ENCODE peak calls at places on chromosome 5, in nine cellular contexts. W is GM12891, E is IMR-90, R is HCT116, D is A549, K is ovary, T is K562, Q is heart left ventricle, J is vagina. Y is an unnamed sample.

GRCh38 chr5:103031607-103032006 is 88.3 kb downstream of the GIN1 start:
- DNase-seq in R (no peak), J (no peak), T (peak; percentile 9), K (no peak), E (no peak), D (no peak), W (no peak), Q (no peak), Y (no peak)

GRCh38 chr5:82422751-82423181 is 144.6 kb upstream of the RPS23 start:
- DNase-seq in D (no peak), W (no peak), R (no peak), E (no peak), J (no peak), Q (peak; percentile 47), K (no peak), T (peak; percentile 75), Y (peak; percentile 69)

GRCh38 chr5:104179057-104179456 is 616.5 kb upstream of the NUDT12 start:
- DNase-seq in T (peak; percentile 71), J (no peak), R (peak; percentile 68), W (peak; percentile 3), Q (no peak), D (peak; percentile 72), E (peak; percentile 63), K (no peak), Y (no peak)

GRCh38 chr5:43078956-43079355 is 38.8 kb upstream of the ANXA2R start:
- DNase-seq in K (no peak), Q (no peak), E (peak; percentile 80), D (peak; percentile 39), R (no peak), W (no peak), T (peak; percentile 29), J (no peak), Y (no peak)

GRCh38 chr5:151191661-151192060 is 32.2 kb downstream of the CCDC69 start:
- DNase-seq in Q (no peak), J (no peak), T (no peak), D (no peak), W (no peak), K (no peak), R (no peak), E (no peak), Y (no peak)

GRCh38 chr5:150575745-150576448 is 64.6 kb upstream of the SYNPO start:
- DNase-seq in K (peak; percentile 13), Q (peak; percentile 27), W (no peak), J (no peak), E (no peak), D (no peak), T (no peak), R (no peak), Y (peak; percentile 44)

GRCh38 chr5:78566747-78567449 is 81.7 kb downstream of the LHFPL2 start:
- DNase-seq in T (no peak), J (no peak), R (no peak), W (no peak), D (no peak), K (no peak), Q (no peak), E (peak; percentile 61), Y (no peak)

GRCh38 chr5:112012112-112012511 is 255.1 kb upstream of the NREP start:
- DNase-seq in J (no peak), D (no peak), E (peak; percentile 72), W (no peak), K (no peak), R (no peak), T (no peak), Q (no peak), Y (no peak)

DNA sequence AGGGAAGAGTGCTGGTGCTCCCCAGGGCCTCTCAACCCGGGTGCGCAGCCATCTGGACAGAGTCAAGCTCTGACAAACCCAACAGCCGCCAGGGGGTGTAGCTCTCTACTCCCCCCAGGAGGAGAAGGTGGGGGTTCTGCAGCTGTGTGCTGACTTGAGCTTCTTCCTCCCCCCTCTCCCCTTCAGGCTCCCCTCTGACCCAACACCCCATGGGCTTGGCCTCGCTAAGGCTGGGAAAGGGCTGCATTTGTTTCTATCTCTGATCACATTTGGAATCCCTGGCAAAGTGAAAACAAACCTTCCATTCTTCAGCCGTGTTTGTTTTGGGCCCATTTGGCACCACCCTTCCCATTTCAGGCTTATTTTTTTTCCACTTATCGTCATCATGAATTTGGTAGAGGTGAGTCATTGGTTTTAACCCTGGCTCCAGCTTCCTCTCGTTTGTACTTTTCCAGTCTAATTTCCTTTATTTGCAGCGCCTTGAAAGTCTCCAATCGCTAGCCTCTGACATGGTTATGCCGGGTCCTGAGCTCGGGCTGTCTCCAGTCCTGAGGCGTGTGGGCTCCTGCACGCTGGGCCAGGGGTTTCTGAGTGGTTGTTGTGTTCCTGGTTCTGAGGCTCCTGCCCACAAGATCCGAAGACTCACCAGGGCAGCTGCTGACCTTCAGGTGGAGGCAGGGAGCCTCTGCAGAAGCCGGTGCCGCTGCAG is 36.1 kb downstream of the DAP start:
- DNase-seq in Q (peak; percentile 74), T (peak; percentile 92), J (no peak), R (peak; percentile 75), K (no peak), E (peak; percentile 93), D (peak; percentile 83), W (no peak), Y (peak; percentile 76)
- TF ChIP-seq POLR2A in Q (no peak), T (peak; percentile 26), J (no peak), R (no peak), K (no peak), E (no peak), D (no peak), W (no peak), Y (no peak)

GRCh38 chr5:94618029-94618492 is 343 bp downstream of the KIAA0825 start:
- DNase-seq in T (peak; percentile 58), W (peak; percentile 1), K (peak; percentile 42), J (no peak), E (peak; percentile 57), R (peak; percentile 36), Q (peak; percentile 81), D (peak; percentile 72), Y (peak; percentile 78)

GRCh38 chr5:94620257-94620656 is 1.8 kb downstream of the SLF1 start:
- DNase-seq in W (no peak), R (no peak), E (no peak), J (no peak), K (no peak), Q (no peak), T (no peak), D (no peak), Y (no peak)

GRCh38 chr5:94621763-94622162 is 3.3 kb downstream of the SLF1 start:
- DNase-seq in J (no peak), E (no peak), K (no peak), T (no peak), Q (no peak), R (no peak), D (no peak), W (no peak), Y (no peak)

GRCh38 chr5:94615843-94616242 is 2.6 kb downstream of the KIAA0825 start:
- DNase-seq in Q (no peak), E (no peak), D (no peak), K (no peak), W (no peak), T (no peak), R (no peak), J (no peak), Y (no peak)

DNA sequence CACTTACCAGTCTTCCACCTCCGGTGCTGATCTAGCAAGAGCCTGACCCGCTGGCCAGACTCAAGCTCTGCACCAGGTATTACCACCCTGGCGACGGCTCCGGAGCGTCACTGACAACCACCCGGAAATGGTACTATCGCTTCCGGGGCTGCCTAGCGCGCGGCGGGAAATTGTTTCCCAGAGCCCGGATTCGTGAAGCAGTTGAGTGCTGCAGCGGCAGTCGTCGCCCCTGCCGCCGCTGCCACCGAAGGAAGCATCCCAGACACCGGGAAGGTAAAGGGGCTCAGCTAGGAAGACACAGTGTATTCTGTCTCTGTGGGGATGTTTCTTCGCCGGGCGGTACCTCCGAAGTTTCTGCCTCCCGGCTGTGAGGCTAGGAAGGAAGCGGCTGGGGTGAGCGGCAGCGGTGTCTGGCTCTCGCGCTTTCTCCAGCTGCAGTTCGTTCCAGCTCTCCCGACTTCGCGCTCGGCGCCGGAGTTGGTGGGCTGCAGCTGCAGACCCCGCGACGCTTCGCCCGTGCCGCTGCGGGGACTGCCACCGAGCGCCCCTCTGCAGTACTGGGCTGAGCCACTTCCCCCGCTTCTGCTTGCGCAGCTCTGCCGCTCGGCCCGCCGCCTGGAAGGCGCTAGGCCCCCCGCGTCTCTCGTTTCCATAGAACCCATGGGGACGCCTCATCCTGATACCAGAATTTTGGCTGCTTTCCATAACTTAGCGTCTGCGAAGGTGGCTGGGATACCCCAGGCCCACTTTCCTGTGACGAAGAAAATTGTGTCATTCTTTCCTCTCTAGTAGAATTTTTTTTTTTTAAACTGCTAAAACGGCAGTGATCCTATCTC is at the start of the genes KIAA0825 and SLF1:
- DNase-seq in T (peak; percentile 87), K (peak; percentile 79), D (peak; percentile 87), R (peak; percentile 74), W (peak; percentile 61), J (no peak), E (peak; percentile 84), Q (peak; percentile 90), Y (peak; percentile 91)
- TF ChIP-seq POLR2A in T (peak; percentile 79), K (no peak), D (peak; percentile 73), R (no peak), W (peak; percentile 69), J (no peak), E (no peak), Q (no peak), Y (no peak)

DNA sequence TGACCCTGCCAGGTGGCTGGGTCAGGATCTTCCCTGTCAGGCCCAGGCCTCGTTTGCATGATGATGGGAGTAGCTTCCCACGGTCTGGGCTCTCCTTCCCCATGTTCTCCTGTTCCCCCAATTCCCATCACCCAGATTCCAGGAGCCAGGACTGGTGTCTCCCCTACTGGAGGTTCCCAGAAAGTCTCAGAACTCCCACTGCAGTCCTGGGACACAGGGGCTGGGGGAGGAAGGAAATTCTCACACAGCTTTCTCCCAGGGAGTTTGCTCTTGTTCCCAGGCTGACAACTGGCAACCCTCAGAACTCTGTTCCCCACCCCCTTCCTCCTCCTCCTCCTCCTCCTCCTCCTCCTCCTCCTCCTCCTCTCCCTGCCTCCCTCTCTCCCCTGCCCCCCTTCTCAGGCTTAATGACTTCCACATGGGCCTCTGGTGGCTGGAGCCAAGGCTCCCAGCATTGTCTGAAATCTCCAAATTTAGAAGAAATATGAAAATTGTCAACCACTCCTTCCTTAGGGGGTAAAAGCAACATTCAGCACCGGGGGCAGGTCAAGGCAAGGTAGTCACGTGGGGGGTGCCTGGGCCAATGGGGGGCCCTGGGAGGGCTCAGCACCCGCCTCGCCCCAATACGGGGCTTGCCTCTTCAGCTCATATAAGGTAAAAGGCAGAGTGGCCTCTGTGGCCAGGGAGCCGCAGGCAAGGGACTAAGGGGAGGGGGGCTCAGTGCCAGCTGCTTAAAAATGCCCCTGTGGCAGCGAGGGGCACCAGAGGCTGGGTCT is 27.3 kb upstream of the IL17B start:
- DNase-seq in E (peak; percentile 94), W (no peak), R (no peak), J (no peak), Q (peak; percentile 78), K (peak; percentile 92), D (no peak), T (peak; percentile 40), Y (peak; percentile 99)
- TF ChIP-seq POLR2A in E (peak; percentile 97), W (no peak), R (no peak), J (peak; percentile 21), Q (no peak), K (peak; percentile 89), D (no peak), T (no peak), Y (peak; percentile 98)

GRCh38 chr5:3307982-3308621 is 287.5 kb upstream of the IRX1 start:
- DNase-seq in R (no peak), E (no peak), T (no peak), J (no peak), D (no peak), K (no peak), Q (no peak), W (no peak), Y (no peak)

GRCh38 chr5:3312299-3312698 is 283.3 kb upstream of the IRX1 start:
- DNase-seq in Q (no peak), K (no peak), R (no peak), W (no peak), J (no peak), T (no peak), E (no peak), D (no peak), Y (no peak)

GRCh38 chr5:3311443-3311842 is 284.2 kb upstream of the IRX1 start:
- DNase-seq in E (no peak), K (no peak), J (no peak), Q (no peak), R (no peak), W (no peak), D (no peak), T (no peak), Y (no peak)

GRCh38 chr5:3310551-3311340 is 284.9 kb upstream of the IRX1 start:
- DNase-seq in Q (no peak), D (no peak), K (no peak), W (no peak), R (no peak), T (no peak), E (no peak), J (no peak), Y (no peak)

GRCh38 chr5:3309538-3309937 is 286.1 kb upstream of the IRX1 start:
- DNase-seq in E (no peak), Q (no peak), W (no peak), J (no peak), T (no peak), R (no peak), D (no peak), K (no peak), Y (no peak)
- TF ChIP-seq POLR2A in E (no peak), Q (no peak), W (no peak), J (no peak), T (no peak), R (no peak), D (no peak), K (no peak), Y (no peak)

Y was measured in sigmoid colon.